ENCODE peak calls at places on chromosomes 11 and 22, in ten cellular contexts. One of them, this sample, is unnamed. For H3K36me3, the result is how much of the 10 kb centered on the place peaks cover.

GRCh38 chr11:108895579-108896480 is 231.0 kb downstream of the DDX10 start:
- DNase-seq in pancreas: no peak
- DNase-seq in adipocyte: peak
- DNase-seq in PC-9: peak
- DNase-seq in Peyer's patch: no peak
- DNase-seq in lower lobe of right lung: no peak
- DNase-seq in HCT116: no peak
- DNase-seq in BJ: no peak
- DNase-seq in small intestine: no peak
- DNase-seq in uterus: no peak
- DNase-seq in this sample: no peak

GRCh38 chr11:8459711-8460399 is 134.2 kb downstream of the STK33 start:
- DNase-seq in small intestine: no peak
- DNase-seq in uterus: no peak
- DNase-seq in lower lobe of right lung: no peak
- DNase-seq in pancreas: no peak
- DNase-seq in BJ: no peak
- DNase-seq in adipocyte: no peak
- DNase-seq in Peyer's patch: no peak
- DNase-seq in HCT116: no peak
- DNase-seq in PC-9: no peak
- DNase-seq in this sample: no peak

GRCh38 chr11:20584093-20584774 is 15.2 kb upstream of the SLC6A5 start:
- DNase-seq in pancreas: no peak
- DNase-seq in lower lobe of right lung: no peak
- DNase-seq in HCT116: no peak
- DNase-seq in PC-9: no peak
- DNase-seq in BJ: no peak
- DNase-seq in small intestine: no peak
- DNase-seq in adipocyte: no peak
- DNase-seq in uterus: no peak
- DNase-seq in Peyer's patch: no peak
- DNase-seq in this sample: peak

GRCh38 chr22:28034145-28034759 is 115.2 kb upstream of the PITPNB start:
- DNase-seq in adipocyte: no peak
- DNase-seq in pancreas: no peak
- DNase-seq in lower lobe of right lung: no peak
- DNase-seq in PC-9: no peak
- DNase-seq in HCT116: no peak
- DNase-seq in small intestine: peak
- DNase-seq in uterus: no peak
- DNase-seq in BJ: no peak
- DNase-seq in Peyer's patch: no peak
- DNase-seq in this sample: no peak

GRCh38 chr22:43441216-43441615 is 29.4 kb downstream of the MPPED1 start:
- DNase-seq in adipocyte: no peak
- DNase-seq in BJ: no peak
- DNase-seq in uterus: peak
- DNase-seq in small intestine: no peak
- DNase-seq in HCT116: no peak
- DNase-seq in PC-9: no peak
- DNase-seq in pancreas: no peak
- DNase-seq in Peyer's patch: peak
- DNase-seq in lower lobe of right lung: no peak
- DNase-seq in this sample: no peak

GRCh38 chr22:36351921-36352774 is 35.6 kb downstream of the MYH9 start:
- DNase-seq in BJ: no peak
- DNase-seq in pancreas: no peak
- DNase-seq in HCT116: no peak
- DNase-seq in adipocyte: no peak
- DNase-seq in small intestine: no peak
- DNase-seq in Peyer's patch: no peak
- DNase-seq in uterus: no peak
- DNase-seq in PC-9: no peak
- DNase-seq in lower lobe of right lung: peak
- DNase-seq in this sample: no peak

GRCh38 chr11:68932358-68932757 is 28.7 kb downstream of the IGHMBP2 start:
- DNase-seq in Peyer's patch: no peak
- DNase-seq in HCT116: no peak
- DNase-seq in BJ: no peak
- DNase-seq in small intestine: no peak
- DNase-seq in lower lobe of right lung: no peak
- DNase-seq in pancreas: no peak
- DNase-seq in uterus: no peak
- DNase-seq in adipocyte: no peak
- DNase-seq in PC-9: no peak
- DNase-seq in this sample: no peak

GRCh38 chr11:69481393-69481844 is at the start of gene LINC01488:
- DNase-seq in uterus: no peak
- DNase-seq in lower lobe of right lung: peak
- DNase-seq in Peyer's patch: no peak
- DNase-seq in HCT116: no peak
- DNase-seq in BJ: no peak
- DNase-seq in pancreas: no peak
- DNase-seq in adipocyte: no peak
- DNase-seq in small intestine: no peak
- DNase-seq in PC-9: no peak
- DNase-seq in this sample: no peak

GRCh38 chr11:124075841-124076571 is 34.9 kb upstream of the OR10G7 start:
- DNase-seq in uterus: no peak
- DNase-seq in BJ: no peak
- DNase-seq in PC-9: no peak
- DNase-seq in adipocyte: peak
- DNase-seq in small intestine: peak
- DNase-seq in HCT116: no peak
- DNase-seq in pancreas: no peak
- DNase-seq in lower lobe of right lung: peak
- DNase-seq in Peyer's patch: peak
- DNase-seq in this sample: peak

GRCh38 chr11:26231252-26231661 is 100.7 kb upstream of the ANO3 start:
- DNase-seq in uterus: no peak
- DNase-seq in pancreas: no peak
- DNase-seq in Peyer's patch: no peak
- DNase-seq in lower lobe of right lung: no peak
- DNase-seq in BJ: no peak
- DNase-seq in small intestine: no peak
- DNase-seq in PC-9: no peak
- DNase-seq in HCT116: no peak
- DNase-seq in adipocyte: peak
- DNase-seq in this sample: no peak

GRCh38 chr11:96200243-96200642 is 142.8 kb downstream of the MAML2 start:
- DNase-seq in adipocyte: peak
- DNase-seq in lower lobe of right lung: no peak
- DNase-seq in BJ: peak
- DNase-seq in PC-9: peak
- DNase-seq in Peyer's patch: no peak
- DNase-seq in pancreas: no peak
- DNase-seq in HCT116: no peak
- DNase-seq in small intestine: no peak
- DNase-seq in uterus: no peak
- DNase-seq in this sample: no peak

GRCh38 chr11:6635082-6635932 is 16.1 kb upstream of the TPP1 start:
- DNase-seq in BJ: no peak
- DNase-seq in lower lobe of right lung: peak
- DNase-seq in uterus: peak
- DNase-seq in pancreas: no peak
- DNase-seq in HCT116: no peak
- DNase-seq in PC-9: no peak
- DNase-seq in Peyer's patch: peak
- DNase-seq in small intestine: peak
- DNase-seq in adipocyte: no peak
- DNase-seq in this sample: no peak

GRCh38 chr11:8829556-8829955 is 81.4 kb upstream of the AKIP1 start:
- DNase-seq in pancreas: no peak
- DNase-seq in uterus: no peak
- DNase-seq in HCT116: no peak
- DNase-seq in BJ: no peak
- DNase-seq in PC-9: no peak
- DNase-seq in adipocyte: no peak
- DNase-seq in Peyer's patch: no peak
- DNase-seq in small intestine: no peak
- DNase-seq in lower lobe of right lung: no peak
- DNase-seq in this sample: no peak

GRCh38 chr11:23205156-23205871 is 345.0 kb upstream of the CCDC179 start:
- DNase-seq in Peyer's patch: no peak
- DNase-seq in pancreas: no peak
- DNase-seq in small intestine: no peak
- DNase-seq in adipocyte: peak
- DNase-seq in PC-9: no peak
- DNase-seq in HCT116: no peak
- DNase-seq in uterus: no peak
- DNase-seq in BJ: no peak
- DNase-seq in lower lobe of right lung: no peak
- DNase-seq in this sample: no peak

GRCh38 chr11:7851391-7851790 is 54.6 kb upstream of the OR5P2 start:
- DNase-seq in uterus: no peak
- DNase-seq in PC-9: no peak
- DNase-seq in adipocyte: no peak
- DNase-seq in lower lobe of right lung: no peak
- DNase-seq in small intestine: no peak
- DNase-seq in BJ: no peak
- DNase-seq in HCT116: peak
- DNase-seq in Peyer's patch: no peak
- DNase-seq in pancreas: no peak
- DNase-seq in this sample: no peak

GRCh38 chr11:134425816-134426536 is 13.9 kb upstream of the B3GAT1 start:
- DNase-seq in BJ: no peak
- DNase-seq in PC-9: no peak
- DNase-seq in adipocyte: no peak
- DNase-seq in uterus: no peak
- DNase-seq in pancreas: no peak
- DNase-seq in HCT116: no peak
- DNase-seq in lower lobe of right lung: no peak
- DNase-seq in Peyer's patch: no peak
- DNase-seq in small intestine: no peak
- DNase-seq in this sample: no peak

GRCh38 chr11:57514538-57515331 is 767 bp downstream of the SLC43A1 start:
- DNase-seq in PC-9: no peak
- DNase-seq in Peyer's patch: peak
- DNase-seq in lower lobe of right lung: peak
- DNase-seq in small intestine: peak
- DNase-seq in uterus: peak
- DNase-seq in BJ: no peak
- DNase-seq in adipocyte: peak
- DNase-seq in pancreas: peak
- DNase-seq in HCT116: no peak
- DNase-seq in this sample: peak

GRCh38 chr11:83235825-83236224 is 42.3 kb downstream of the ANKRD42 start:
- DNase-seq in lower lobe of right lung: no peak
- DNase-seq in pancreas: no peak
- DNase-seq in BJ: no peak
- DNase-seq in adipocyte: peak
- DNase-seq in small intestine: no peak
- DNase-seq in uterus: no peak
- DNase-seq in Peyer's patch: no peak
- DNase-seq in HCT116: no peak
- DNase-seq in PC-9: no peak
- DNase-seq in this sample: no peak

GRCh38 chr11:81036168-81036870 is 1595.5 kb upstream of the TENM4 start:
- DNase-seq in PC-9: no peak
- DNase-seq in adipocyte: no peak
- DNase-seq in BJ: no peak
- DNase-seq in pancreas: no peak
- DNase-seq in Peyer's patch: no peak
- DNase-seq in HCT116: no peak
- DNase-seq in small intestine: peak
- DNase-seq in uterus: no peak
- DNase-seq in lower lobe of right lung: no peak
- DNase-seq in this sample: no peak

GRCh38 chr11:33775832-33776231 is 1.5 kb upstream of the FBXO3 start:
- DNase-seq in BJ: no peak
- DNase-seq in lower lobe of right lung: no peak
- DNase-seq in PC-9: no peak
- DNase-seq in uterus: no peak
- DNase-seq in HCT116: no peak
- DNase-seq in Peyer's patch: no peak
- DNase-seq in pancreas: no peak
- DNase-seq in adipocyte: no peak
- DNase-seq in small intestine: no peak
- DNase-seq in this sample: no peak

GRCh38 chr22:17007257-17007656 is 765 bp downstream of the GAB4 start:
- DNase-seq in BJ: no peak
- DNase-seq in pancreas: no peak
- DNase-seq in lower lobe of right lung: no peak
- DNase-seq in small intestine: no peak
- DNase-seq in Peyer's patch: no peak
- DNase-seq in HCT116: no peak
- DNase-seq in adipocyte: no peak
- DNase-seq in uterus: no peak
- DNase-seq in PC-9: no peak
- DNase-seq in this sample: no peak

GRCh38 chr11:130120045-130120444 is 39.5 kb upstream of the ST14 start:
- DNase-seq in HCT116: no peak
- DNase-seq in PC-9: no peak
- DNase-seq in Peyer's patch: no peak
- DNase-seq in uterus: no peak
- DNase-seq in lower lobe of right lung: no peak
- DNase-seq in BJ: no peak
- DNase-seq in adipocyte: no peak
- DNase-seq in pancreas: no peak
- DNase-seq in small intestine: peak
- DNase-seq in this sample: no peak
- H3K36me3 ChIP-seq in HCT116: under half
- H3K36me3 ChIP-seq in PC-9: under half
- H3K36me3 ChIP-seq in Peyer's patch: under half
- H3K36me3 ChIP-seq in uterus: under half
- H3K36me3 ChIP-seq in lower lobe of right lung: under half
- H3K36me3 ChIP-seq in BJ: under half
- H3K36me3 ChIP-seq in adipocyte: under half
- H3K36me3 ChIP-seq in pancreas: under half
- H3K36me3 ChIP-seq in small intestine: under half
- H3K36me3 ChIP-seq in this sample: under half

GRCh38 chr11:47569646-47570045 is 4.2 kb downstream of the PTPMT1 start:
- DNase-seq in Peyer's patch: peak
- DNase-seq in PC-9: no peak
- DNase-seq in lower lobe of right lung: no peak
- DNase-seq in adipocyte: no peak
- DNase-seq in BJ: no peak
- DNase-seq in uterus: no peak
- DNase-seq in small intestine: no peak
- DNase-seq in HCT116: no peak
- DNase-seq in pancreas: no peak
- DNase-seq in this sample: no peak
- H3K36me3 ChIP-seq in Peyer's patch: under half
- H3K36me3 ChIP-seq in PC-9: under half
- H3K36me3 ChIP-seq in lower lobe of right lung: half or more
- H3K36me3 ChIP-seq in adipocyte: under half
- H3K36me3 ChIP-seq in BJ: under half
- H3K36me3 ChIP-seq in uterus: under half
- H3K36me3 ChIP-seq in small intestine: under half
- H3K36me3 ChIP-seq in HCT116: under half
- H3K36me3 ChIP-seq in pancreas: under half
- H3K36me3 ChIP-seq in this sample: under half

GRCh38 chr11:112229746-112230433 is 3.7 kb downstream of the PTS start:
- DNase-seq in small intestine: no peak
- DNase-seq in lower lobe of right lung: no peak
- DNase-seq in HCT116: no peak
- DNase-seq in PC-9: no peak
- DNase-seq in adipocyte: peak
- DNase-seq in BJ: peak
- DNase-seq in Peyer's patch: no peak
- DNase-seq in pancreas: no peak
- DNase-seq in uterus: no peak
- DNase-seq in this sample: no peak
- H3K36me3 ChIP-seq in small intestine: under half
- H3K36me3 ChIP-seq in lower lobe of right lung: half or more
- H3K36me3 ChIP-seq in HCT116: under half
- H3K36me3 ChIP-seq in PC-9: under half
- H3K36me3 ChIP-seq in adipocyte: half or more
- H3K36me3 ChIP-seq in BJ: under half
- H3K36me3 ChIP-seq in Peyer's patch: under half
- H3K36me3 ChIP-seq in pancreas: under half
- H3K36me3 ChIP-seq in uterus: under half
- H3K36me3 ChIP-seq in this sample: under half

GRCh38 chr11:119047205-119047604 is 9.8 kb downstream of the HYOU1 start:
- DNase-seq in BJ: no peak
- DNase-seq in lower lobe of right lung: no peak
- DNase-seq in small intestine: no peak
- DNase-seq in Peyer's patch: no peak
- DNase-seq in adipocyte: no peak
- DNase-seq in PC-9: peak
- DNase-seq in HCT116: no peak
- DNase-seq in pancreas: no peak
- DNase-seq in uterus: no peak
- DNase-seq in this sample: no peak
- H3K36me3 ChIP-seq in BJ: half or more
- H3K36me3 ChIP-seq in lower lobe of right lung: half or more
- H3K36me3 ChIP-seq in small intestine: under half
- H3K36me3 ChIP-seq in Peyer's patch: under half
- H3K36me3 ChIP-seq in adipocyte: half or more
- H3K36me3 ChIP-seq in PC-9: under half
- H3K36me3 ChIP-seq in HCT116: under half
- H3K36me3 ChIP-seq in pancreas: under half
- H3K36me3 ChIP-seq in uterus: under half
- H3K36me3 ChIP-seq in this sample: half or more

This sample was measured in BE2C.